ENCODE peak calls at places on chromosomes 6 and 20, in seven cellular contexts. X is psoas muscle, B is A549, E is tibial artery, N is hepatocyte, D is uterus, W is left ventricle myocardium inferior. L is an unnamed sample. For H3K4me1, the result is how much of the 10 kb centered on the place peaks cover.

GRCh38 chr6:168597471-168597875 is 156.5 kb downstream of the SMOC2 start:
- DNase-seq in B (no peak), W (no peak), D (no peak), N (peak), E (peak), X (no peak), L (peak)

GRCh38 chr20:50282592-50283241 is 92.1 kb downstream of the CEBPB start:
- DNase-seq in D (no peak), W (no peak), X (no peak), N (no peak), B (no peak), E (peak), L (no peak)

GRCh38 chr20:19460386-19460785 is 247.9 kb downstream of the SLC24A3 start:
- DNase-seq in X (no peak), D (no peak), W (no peak), E (no peak), B (no peak), N (no peak), L (no peak)

GRCh38 chr6:125952764-125953501 is 3.6 kb upstream of the HINT3 start:
- DNase-seq in D (no peak), B (peak), E (no peak), W (no peak), N (peak), X (no peak), L (no peak)

GRCh38 chr20:57659131-57659788 is 39.0 kb upstream of the ZBP1 start:
- DNase-seq in B (no peak), E (peak), X (no peak), N (no peak), W (peak), D (peak), L (no peak)

GRCh38 chr20:22214296-22214695 is 370.1 kb downstream of the FOXA2 start:
- DNase-seq in N (no peak), D (no peak), X (no peak), W (no peak), E (no peak), B (no peak), L (no peak)

GRCh38 chr6:11179088-11179977 is 53.1 kb downstream of the NEDD9 start:
- DNase-seq in D (no peak), W (no peak), E (no peak), X (no peak), N (no peak), B (no peak), L (no peak)

GRCh38 chr6:99501762-99502161 is 13.5 kb downstream of the USP45 start:
- DNase-seq in E (no peak), B (no peak), W (no peak), X (no peak), D (no peak), N (no peak), L (no peak)

GRCh38 chr6:722608-723007 is 29.7 kb upstream of the EXOC2 start:
- DNase-seq in D (no peak), X (no peak), E (no peak), N (no peak), B (no peak), W (no peak), L (no peak)

GRCh38 chr20:7161690-7162089 is 394.2 kb downstream of the BMP2 start:
- DNase-seq in D (no peak), E (no peak), N (peak), X (no peak), W (no peak), B (peak), L (peak)
- TF ChIP-seq CTCF in D (no peak), E (no peak), N (peak), X (no peak), W (peak), B (no peak), L (peak)

GRCh38 chr6:5126214-5126613 is 41.1 kb downstream of the PPP1R3G start:
- DNase-seq in W (no peak), N (no peak), X (no peak), B (no peak), E (no peak), D (no peak), L (peak)

GRCh38 chr6:5125152-5126006 is 40.2 kb downstream of the PPP1R3G start:
- DNase-seq in D (no peak), E (no peak), X (no peak), B (peak), W (no peak), N (peak), L (peak)

GRCh38 chr6:5122504-5123112 is 37.5 kb downstream of the PPP1R3G start:
- DNase-seq in D (no peak), W (no peak), B (no peak), X (no peak), E (no peak), N (no peak), L (no peak)

GRCh38 chr6:5123296-5124135 is 38.4 kb downstream of the PPP1R3G start:
- DNase-seq in X (no peak), B (no peak), D (no peak), N (no peak), E (no peak), W (no peak), L (no peak)

DNA sequence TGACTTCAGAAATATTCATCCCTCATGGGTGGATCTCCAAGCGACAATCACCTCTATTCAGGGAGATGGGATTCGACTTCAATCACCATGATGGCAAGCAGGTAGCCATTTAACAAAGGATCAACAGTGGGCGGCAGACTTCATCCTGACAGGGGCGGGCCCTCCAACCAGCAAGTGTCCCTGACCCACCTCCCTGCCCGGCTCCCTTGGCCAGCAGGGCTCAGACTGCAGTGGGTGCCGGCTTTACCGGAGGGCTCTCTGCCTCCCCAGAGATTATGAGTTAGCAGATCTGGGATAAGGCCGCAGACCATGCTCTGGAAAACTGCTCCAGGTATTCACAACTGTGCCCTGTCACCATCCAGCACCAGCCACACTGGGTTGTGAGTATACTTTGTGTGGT is 39.4 kb downstream of the PPP1R3G start:
- DNase-seq in D (no peak), E (no peak), X (no peak), W (no peak), N (no peak), B (no peak), L (no peak)
- H3K4me1 ChIP-seq in D (under half), E (under half), X (under half), W (under half), N (under half), B (under half), L (under half)

DNA sequence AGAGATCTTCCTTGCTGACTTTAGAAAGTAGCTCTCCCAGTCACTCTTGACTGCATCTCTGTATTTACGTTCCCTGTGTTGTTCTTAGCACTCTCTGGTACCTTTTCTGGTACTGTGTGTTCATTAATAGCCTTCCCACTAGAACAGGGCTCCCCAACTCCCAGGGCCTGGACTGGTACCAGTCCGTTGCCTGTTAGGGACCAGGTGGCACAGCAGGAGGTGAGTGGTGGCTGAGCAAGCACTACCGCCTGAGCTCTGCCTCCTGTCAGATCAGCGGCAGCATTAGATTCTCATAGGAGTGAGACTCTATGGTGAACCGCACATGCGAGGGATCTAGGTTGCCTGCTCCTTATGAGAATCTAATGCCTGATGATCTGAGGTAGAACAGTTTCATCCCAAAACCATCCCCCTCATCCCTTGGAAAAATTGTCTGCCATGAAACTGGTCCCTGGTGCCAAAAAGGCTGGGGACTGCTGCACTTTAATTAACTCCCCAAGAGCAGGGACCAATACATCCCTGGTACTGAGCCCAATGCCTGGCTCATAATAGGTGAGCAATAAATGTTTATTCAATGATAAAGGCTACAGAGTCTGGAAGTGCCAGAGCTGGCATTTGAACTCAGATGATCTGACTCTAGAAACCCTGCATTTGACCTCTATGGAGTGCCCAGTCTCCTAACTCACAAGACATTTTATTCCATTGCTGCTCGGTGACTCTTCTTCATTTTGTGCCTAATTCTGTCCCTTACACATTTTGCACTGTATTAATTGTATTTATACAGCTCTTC is 11.0 kb downstream of the UTRN start:
- DNase-seq in B (no peak), E (no peak), W (no peak), N (no peak), X (no peak), D (no peak), L (no peak)
- H3K4me3 ChIP-seq in B (no peak), E (no peak), W (no peak), N (no peak), X (no peak), D (no peak), L (no peak)

DNA sequence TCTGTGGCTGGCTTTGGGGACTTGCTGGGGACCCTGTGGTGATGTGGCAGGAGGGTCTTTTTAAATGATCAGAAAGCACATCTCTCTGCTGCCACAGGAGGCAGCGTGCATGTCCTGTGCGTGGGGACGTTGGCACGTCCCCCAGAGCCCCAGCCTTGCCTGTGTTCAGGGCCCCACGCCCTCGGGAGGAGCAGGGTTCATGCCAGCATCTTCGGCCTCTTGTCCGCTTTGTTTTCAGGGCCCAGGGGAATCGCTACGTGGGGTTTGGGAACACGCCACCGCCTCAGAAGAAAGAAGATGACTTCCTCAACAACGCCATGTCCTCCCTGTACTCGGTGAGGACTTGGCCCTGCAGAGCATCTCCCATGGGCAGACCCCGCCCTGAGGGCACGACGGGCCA is 6.0 kb downstream of the ARFGAP1 start:
- DNase-seq in E (no peak), N (no peak), D (no peak), W (no peak), X (no peak), B (no peak), L (no peak)
- TF ChIP-seq CTCF in E (no peak), N (no peak), D (no peak), W (no peak), X (no peak), B (no peak), L (no peak)

GRCh38 chr6:14231546-14232280 is 114.1 kb downstream of the CD83 start:
- DNase-seq in N (no peak), E (no peak), X (no peak), B (no peak), D (no peak), W (no peak), L (no peak)

GRCh38 chr6:14235653-14236356 is 118.2 kb downstream of the CD83 start:
- DNase-seq in D (no peak), N (no peak), E (no peak), B (no peak), X (no peak), W (no peak), L (no peak)

GRCh38 chr6:14232889-14233288 is 115.3 kb downstream of the CD83 start:
- DNase-seq in W (no peak), X (no peak), B (no peak), N (no peak), E (no peak), D (no peak), L (no peak)

GRCh38 chr6:14228571-14228970 is 111.0 kb downstream of the CD83 start:
- DNase-seq in B (no peak), X (no peak), E (no peak), D (no peak), N (no peak), W (peak), L (no peak)

DNA sequence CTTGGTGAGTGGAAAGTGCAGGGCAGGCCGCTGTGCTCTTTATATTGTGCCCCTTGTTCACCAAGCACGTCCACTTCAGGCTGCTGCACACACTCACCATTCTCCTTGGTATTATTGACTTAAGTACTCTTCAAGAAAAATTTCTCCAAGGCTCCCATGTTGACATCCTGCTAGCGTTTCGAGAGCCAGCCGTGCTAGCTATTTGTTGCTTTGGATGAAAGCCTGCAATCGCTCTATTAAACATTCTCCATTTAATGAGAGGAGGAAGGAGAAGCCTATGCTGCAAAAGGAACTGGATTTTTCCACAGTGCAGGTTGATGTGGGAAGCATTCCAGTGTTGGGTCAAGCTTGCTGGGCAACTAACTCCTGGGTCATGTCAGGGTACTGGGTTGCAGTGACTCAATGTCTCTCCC is 113.5 kb downstream of the CD83 start:
- DNase-seq in E (no peak), D (no peak), B (no peak), N (no peak), W (no peak), X (no peak), L (no peak)
- H3K4me1 ChIP-seq in E (under half), D (under half), B (under half), N (under half), W (under half), X (under half), L (under half)

GRCh38 chr20:10857362-10858070 is 183.7 kb upstream of the JAG1 start:
- DNase-seq in E (no peak), N (peak), B (peak), W (no peak), X (no peak), D (peak), L (peak)

GRCh38 chr20:10864076-10864672 is 190.4 kb upstream of the JAG1 start:
- DNase-seq in D (no peak), B (peak), N (peak), E (no peak), W (peak), X (no peak), L (no peak)

GRCh38 chr20:10861086-10861485 is 187.3 kb upstream of the JAG1 start:
- DNase-seq in W (no peak), D (no peak), B (peak), X (no peak), N (no peak), E (no peak), L (no peak)

GRCh38 chr20:10863337-10864060 is 189.7 kb upstream of the JAG1 start:
- DNase-seq in N (no peak), W (peak), B (peak), E (no peak), X (no peak), D (peak), L (no peak)

DNA sequence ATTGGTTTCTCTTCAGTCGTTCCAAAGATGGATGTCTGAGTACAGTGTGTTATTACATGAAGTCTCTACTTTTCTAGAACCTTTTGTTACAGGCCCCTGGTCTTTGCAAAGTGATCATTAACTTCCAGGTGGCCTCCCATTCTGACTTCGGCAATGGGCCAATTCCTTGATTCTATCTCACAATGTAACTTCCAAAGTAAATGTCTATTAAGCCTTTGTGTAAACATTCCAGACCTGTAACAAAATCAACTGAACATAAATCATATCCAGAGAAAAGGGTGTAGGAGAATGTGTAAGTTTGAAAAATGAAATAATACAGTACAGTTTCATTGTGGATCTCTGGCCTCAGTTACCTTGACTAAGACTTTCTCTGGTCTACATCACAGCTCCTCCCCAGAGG is 187.8 kb upstream of the JAG1 start:
- DNase-seq in N (no peak), D (no peak), B (peak), X (no peak), E (no peak), W (no peak), L (peak)
- H3K4me3 ChIP-seq in N (no peak), D (no peak), B (no peak), X (no peak), E (no peak), W (no peak), L (no peak)

GRCh38 chr6:27237089-27237723 is 10.3 kb upstream of the PRSS16 start:
- DNase-seq in B (peak), N (peak), X (no peak), W (no peak), E (no peak), D (no peak), L (peak)

GRCh38 chr6:27234576-27234975 is 12.9 kb upstream of the PRSS16 start:
- DNase-seq in N (no peak), X (no peak), W (no peak), E (no peak), B (no peak), D (no peak), L (no peak)

GRCh38 chr6:27239258-27239657 is 8.2 kb upstream of the PRSS16 start:
- DNase-seq in N (no peak), W (no peak), B (no peak), E (no peak), D (no peak), X (no peak), L (no peak)

GRCh38 chr6:27241443-27241842 is 6.1 kb upstream of the PRSS16 start:
- DNase-seq in X (no peak), D (no peak), E (no peak), W (no peak), B (no peak), N (no peak), L (peak)

DNA sequence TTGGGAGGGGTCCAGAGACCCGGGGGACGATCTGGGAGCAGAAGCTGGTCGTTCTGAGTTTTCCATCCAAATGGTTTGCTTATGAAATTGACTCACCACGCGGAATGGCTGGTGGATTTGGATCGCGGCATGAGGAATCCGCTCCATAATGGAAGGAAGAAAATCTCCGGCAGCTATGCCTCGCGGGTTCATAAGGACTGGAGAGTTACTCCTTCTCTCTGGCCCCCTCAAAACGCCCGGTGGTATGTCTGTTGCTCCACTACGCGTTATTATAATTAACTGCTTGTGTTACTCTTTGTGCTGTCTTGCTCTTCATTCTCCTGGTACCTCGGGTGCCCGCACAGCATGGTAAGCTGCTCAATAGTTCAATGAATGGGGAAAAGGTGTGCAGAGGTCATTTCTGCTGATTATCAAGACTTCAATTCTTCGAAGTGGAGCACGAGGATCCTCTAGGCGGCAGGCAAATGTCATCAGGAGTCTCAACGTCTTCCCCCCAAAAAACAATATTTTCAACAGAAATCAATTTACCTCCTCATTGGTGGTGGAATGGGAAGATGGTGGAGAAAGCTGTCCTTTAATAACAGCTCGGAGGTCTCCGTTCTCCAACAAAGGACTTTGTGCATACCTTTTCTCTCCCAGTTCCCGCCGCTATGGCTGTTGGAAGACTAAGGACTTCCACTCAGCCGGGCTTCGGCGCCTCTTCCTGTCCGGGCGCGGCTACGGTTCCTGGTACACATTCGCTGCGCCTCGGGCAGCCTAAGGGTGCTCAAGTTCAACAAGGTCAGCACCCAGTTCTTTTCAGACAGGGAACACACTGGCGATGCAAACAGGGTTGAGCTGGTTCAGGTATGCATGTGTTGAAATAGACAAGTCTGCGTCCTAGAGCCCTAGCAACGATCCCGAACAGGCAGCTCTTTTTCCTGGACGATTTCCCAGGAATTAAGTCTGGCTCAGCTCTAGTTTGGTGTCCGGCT is 9.2 kb upstream of the PRSS16 start:
- DNase-seq in N (no peak), B (peak), X (no peak), D (no peak), E (no peak), W (no peak), L (no peak)
- TF ChIP-seq CTCF in N (no peak), B (no peak), X (no peak), D (no peak), E (no peak), W (no peak), L (no peak)

DNA sequence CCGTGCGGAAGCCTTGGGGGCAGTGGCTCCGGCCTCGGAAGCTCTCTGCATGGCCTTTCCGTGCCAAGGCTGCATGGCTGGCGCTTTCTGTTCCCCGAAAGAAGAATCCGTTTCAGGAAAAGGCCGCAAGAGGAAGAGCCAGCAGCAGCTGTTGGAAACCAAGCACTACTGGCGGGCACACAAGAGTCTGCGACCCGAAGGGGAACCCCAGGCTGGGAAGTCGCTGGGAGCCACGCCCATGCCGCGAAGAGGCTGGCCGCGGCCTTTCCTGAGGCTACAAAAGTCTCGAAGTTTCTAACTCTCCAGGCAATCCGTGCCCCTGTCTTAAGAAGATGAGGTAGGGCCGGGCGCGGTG is at the start of gene CGAS:
- DNase-seq in N (peak), B (peak), D (peak), E (peak), X (peak), W (peak), L (peak)
- H3K4me1 ChIP-seq in N (under half), B (under half), D (under half), E (under half), X (under half), W (under half), L (under half)